ENCODE peak calls at places on chromosomes 6 and 20, in eight cellular contexts. B is HCEC 1CT; Z is activated CD8-positive, alpha-beta memory T cell treated with anti-CD3 and anti-CD28 coated beads for 4 hours; W is AG08395; S is GM20000; M is occipital lobe; F is tibial artery; L is cardiac septum. I is an unnamed sample.
A peak's percentile ranks its signal among the peaks of the same experiment; 100 is the strongest.

GRCh38 chr6:37519461-37519860 is 19.8 kb upstream of the CCDC167 start:
- DNase-seq in B (no peak), Z (no peak), W (no peak), S (no peak), M (no peak), F (no peak), L (no peak), I (no peak)

GRCh38 chr6:121093928-121094327 is 240.4 kb downstream of the TBC1D32 start:
- DNase-seq in B (peak; percentile 67), Z (no peak), W (peak; percentile 10), S (no peak), M (no peak), F (no peak), L (no peak), I (no peak)

GRCh38 chr6:17867880-17868279 is 119.6 kb downstream of the KIF13A start:
- DNase-seq in B (peak; percentile 80), Z (no peak), W (peak; percentile 75), S (no peak), M (no peak), F (no peak), L (no peak), I (no peak)

GRCh38 chr20:22729180-22729579 is 144.8 kb upstream of the FOXA2 start:
- DNase-seq in B (no peak), Z (no peak), W (no peak), S (no peak), M (no peak), F (no peak), L (no peak), I (no peak)

GRCh38 chr6:73858376-73858775 is 162.4 kb downstream of the CD109 start:
- DNase-seq in B (no peak), Z (no peak), W (no peak), S (no peak), M (no peak), F (no peak), L (no peak), I (no peak)

GRCh38 chr20:25484911-25485511 is 77.5 kb downstream of the GINS1 start:
- DNase-seq in B (no peak), Z (no peak), W (no peak), S (no peak), M (no peak), F (no peak), L (no peak), I (no peak)

GRCh38 chr20:19885981-19886665 is 128.1 kb downstream of the RIN2 start:
- DNase-seq in B (peak; percentile 57), Z (no peak), W (peak; percentile 45), S (no peak), M (peak; percentile 11), F (peak; percentile 80), L (no peak), I (peak; percentile 61)

GRCh38 chr6:118748311-118749062 is 97.1 kb upstream of the CEP85L start:
- DNase-seq in B (peak; percentile 20), Z (no peak), W (peak; percentile 82), S (no peak), M (peak; percentile 45), F (no peak), L (no peak), I (peak; percentile 12)

GRCh38 chr6:34912715-34913464 is 23.8 kb downstream of the ANKS1A start:
- DNase-seq in B (peak; percentile 80), Z (peak; percentile 5), W (peak; percentile 81), S (peak; percentile 43), M (no peak), F (no peak), L (no peak), I (no peak)

GRCh38 chr6:31395832-31396231 is 7.6 kb upstream of the MICA start:
- DNase-seq in B (no peak), Z (no peak), W (no peak), S (no peak), M (no peak), F (no peak), L (no peak), I (no peak)

GRCh38 chr6:70998148-70998547 is 41.3 kb upstream of the B3GAT2 start:
- DNase-seq in B (no peak), Z (no peak), W (no peak), S (no peak), M (no peak), F (no peak), L (no peak), I (no peak)

GRCh38 chr6:144305985-144306384 is 20.9 kb downstream of the UTRN start:
- DNase-seq in B (peak; percentile 40), Z (no peak), W (peak; percentile 7), S (peak; percentile 38), M (no peak), F (no peak), L (no peak), I (no peak)

GRCh38 chr6:29887819-29888581 is 54.3 kb upstream of the HLA-A start:
- DNase-seq in B (peak; percentile 11), Z (peak; percentile 79), W (peak; percentile 51), S (peak; percentile 79), M (no peak), F (peak; percentile 91), L (peak; percentile 93), I (peak; percentile 33)

GRCh38 chr6:138028893-138029292 is 78.3 kb downstream of the PERP start:
- DNase-seq in B (no peak), Z (no peak), W (no peak), S (no peak), M (no peak), F (no peak), L (no peak), I (no peak)

GRCh38 chr6:13175759-13176158 is 152.6 kb downstream of the TBC1D7 start:
- DNase-seq in B (no peak), Z (no peak), W (no peak), S (no peak), M (no peak), F (no peak), L (no peak), I (no peak)

GRCh38 chr20:19433371-19434316 is 221.2 kb downstream of the SLC24A3 start:
- DNase-seq in B (peak; percentile 45), Z (no peak), W (peak; percentile 50), S (peak; percentile 36), M (no peak), F (no peak), L (no peak), I (no peak)

GRCh38 chr20:6583134-6583738 is 184.2 kb upstream of the BMP2 start:
- DNase-seq in B (peak; percentile 64), Z (no peak), W (peak; percentile 68), S (peak; percentile 42), M (no peak), F (no peak), L (no peak), I (no peak)

GRCh38 chr6:116381000-116381399 is 10.3 kb downstream of the DSE start:
- DNase-seq in B (no peak), Z (no peak), W (no peak), S (no peak), M (no peak), F (no peak), L (no peak), I (no peak)

GRCh38 chr6:44525761-44526351 is 138.3 kb downstream of the CDC5L start:
- DNase-seq in B (no peak), Z (no peak), W (no peak), S (no peak), M (no peak), F (no peak), L (no peak), I (no peak)

GRCh38 chr6:132202569-132202968 is 198.7 kb downstream of the MOXD1 start:
- DNase-seq in B (peak; percentile 85), Z (no peak), W (peak; percentile 88), S (no peak), M (no peak), F (no peak), L (no peak), I (no peak)

GRCh38 chr6:35586542-35586941 is 73.8 kb upstream of the TULP1 start:
- DNase-seq in B (no peak), Z (no peak), W (peak; percentile 21), S (no peak), M (no peak), F (no peak), L (no peak), I (no peak)

GRCh38 chr6:170081556-170081955 is 209.3 kb downstream of the DLL1 start:
- DNase-seq in B (no peak), Z (no peak), W (no peak), S (no peak), M (no peak), F (no peak), L (no peak), I (no peak)

GRCh38 chr6:35014786-35015185 is 125.7 kb downstream of the ANKS1A start:
- DNase-seq in B (peak; percentile 74), Z (no peak), W (peak; percentile 60), S (no peak), M (no peak), F (no peak), L (no peak), I (no peak)

GRCh38 chr20:56592211-56592610 is 36.9 kb upstream of the TFAP2C start:
- DNase-seq in B (no peak), Z (no peak), W (no peak), S (no peak), M (no peak), F (no peak), L (no peak), I (no peak)

GRCh38 chr20:45934046-45934586 is 367 bp upstream of the PCIF1 start:
- DNase-seq in B (peak; percentile 30), Z (no peak), W (no peak), S (peak; percentile 63), M (peak; percentile 75), F (peak; percentile 87), L (no peak), I (peak; percentile 71)

GRCh38 chr6:21664263-21665081 is 70.9 kb downstream of the SOX4 start:
- DNase-seq in B (no peak), Z (no peak), W (peak; percentile 10), S (peak; percentile 30), M (no peak), F (no peak), L (no peak), I (no peak)

GRCh38 chr6:35876902-35877301 is 44.0 kb downstream of the SRPK1 start:
- DNase-seq in B (no peak), Z (no peak), W (no peak), S (no peak), M (no peak), F (no peak), L (no peak), I (no peak)

GRCh38 chr20:31747640-31748039 is 8.6 kb downstream of the TPX2 start:
- DNase-seq in B (no peak), Z (no peak), W (peak; percentile 31), S (no peak), M (no peak), F (peak; percentile 81), L (no peak), I (no peak)